ENCODE peak calls at places on chromosome 5, in eight cellular contexts. M is left ventricle myocardium inferior, D is ureter, K is HTR-8/SVneo, Z is astrocyte of the hippocampus, A is NCI-H1092, R is GF-D8, I is kidney tubule cell. F is an unnamed sample.

GRCh38 chr5:33299621-33300208 is 141.1 kb upstream of the TARS1 start:
- DNase-seq in M (no peak), R (no peak), D (no peak), K (peak), I (peak), Z (peak), A (no peak), F (no peak)

GRCh38 chr5:130333089-130333488 is 428.8 kb downstream of the CHSY3 start:
- DNase-seq in A (no peak), R (no peak), I (peak), D (no peak), Z (peak), K (no peak), M (no peak), F (no peak)

GRCh38 chr5:155147222-155147621 is 133.7 kb downstream of the KIF4B start:
- DNase-seq in D (no peak), Z (no peak), A (no peak), K (no peak), R (no peak), M (no peak), I (peak), F (no peak)

GRCh38 chr5:37554938-37555337 is 175.8 kb downstream of the WDR70 start:
- DNase-seq in K (no peak), R (no peak), Z (no peak), D (no peak), A (no peak), M (no peak), I (peak), F (no peak)

GRCh38 chr5:95163079-95163478 is 121.8 kb downstream of the MCTP1 start:
- DNase-seq in R (no peak), D (no peak), I (no peak), K (no peak), Z (no peak), M (no peak), A (peak), F (no peak)

GRCh38 chr5:71697967-71698366 is 21.1 kb upstream of the CARTPT start:
- DNase-seq in A (no peak), Z (no peak), R (no peak), I (peak), D (no peak), K (no peak), M (peak), F (no peak)

GRCh38 chr5:149448831-149449714 is 70.0 kb upstream of the IL17B start:
- DNase-seq in Z (no peak), K (no peak), M (no peak), R (no peak), D (no peak), A (no peak), I (no peak), F (no peak)

GRCh38 chr5:154446183-154447073 is 631 bp downstream of the SAP30L start:
- DNase-seq in I (peak), A (no peak), Z (peak), M (peak), R (no peak), K (peak), D (peak), F (peak)

GRCh38 chr5:112878760-112879159 is 17.7 kb downstream of the SRP19 start:
- DNase-seq in A (no peak), D (no peak), Z (peak), K (no peak), R (no peak), I (peak), M (no peak), F (no peak)

GRCh38 chr5:124871299-124871698 is 124.9 kb upstream of the ZNF608 start:
- DNase-seq in K (no peak), A (peak), R (no peak), M (no peak), Z (peak), D (no peak), I (peak), F (no peak)

F was measured in stomach.